ENCODE peak calls at places on chromosomes 11 and 22, in four cellular contexts. O is GM12878, A is HCT116, L is progenitor cell of endocrine pancreas. R is an unnamed sample.

GRCh38 chr11:67300756-67301312 is 2.5 kb upstream of the SSH3 start:
- DNase-seq in L (no peak), A (no peak), O (no peak), R (no peak)

GRCh38 chr11:396511-396947 is 2.5 kb downstream of the PKP3 start:
- DNase-seq in A (no peak), O (no peak), L (no peak), R (no peak)

GRCh38 chr11:114989536-114989935 is 311.2 kb downstream of the NXPE2 start:
- DNase-seq in O (no peak), L (no peak), A (no peak), R (no peak)

GRCh38 chr11:57397394-57397990 is 7.0 kb upstream of the PRG2 start:
- DNase-seq in L (no peak), A (no peak), O (no peak), R (no peak)

GRCh38 chr11:46345131-46345597 is 2.1 kb upstream of the DGKZ start:
- DNase-seq in L (no peak), A (no peak), O (no peak), R (peak; percentile 49)

GRCh38 chr11:132969892-132970291 is 562.4 kb downstream of the OPCML start:
- DNase-seq in A (no peak), L (no peak), O (no peak), R (no peak)

GRCh38 chr22:36136475-36136874 is 24.1 kb downstream of the APOL3 start:
- DNase-seq in O (no peak), A (no peak), L (no peak), R (peak; percentile 30)

GRCh38 chr11:86798988-86799387 is 1.4 kb upstream of the PRSS23 start:
- DNase-seq in L (no peak), A (no peak), O (no peak), R (peak; percentile 20)

GRCh38 chr11:8531982-8532381 is 62.0 kb downstream of the STK33 start:
- DNase-seq in O (no peak), L (no peak), A (no peak), R (no peak)

GRCh38 chr22:37843746-37844089 is 416 bp downstream of the ANKRD54 start:
- DNase-seq in L (peak; percentile 56), A (no peak), O (no peak), R (peak; percentile 17)

GRCh38 chr11:72352859-72353551 is 81.3 kb downstream of the CLPB start:
- DNase-seq in L (no peak), A (no peak), O (peak; percentile 47), R (no peak)

GRCh38 chr11:63369971-63370588 is 495 bp downstream of the SLC22A9 start:
- DNase-seq in A (no peak), L (no peak), O (no peak), R (no peak)

GRCh38 chr22:49201046-49201970 is 626.4 kb downstream of the BRD1 start:
- DNase-seq in A (no peak), O (no peak), L (peak; percentile 7), R (no peak)

GRCh38 chr22:44625981-44626687 is 75.9 kb upstream of the PRR5 start:
- DNase-seq in L (peak; percentile 74), A (peak; percentile 38), O (peak; percentile 15), R (peak; percentile 67)

GRCh38 chr11:37504066-37504611 is 906.1 kb upstream of the RAG2 start:
- DNase-seq in L (no peak), O (peak; percentile 78), A (no peak), R (peak; percentile 89)

GRCh38 chr22:28344893-28345292 is 334.7 kb downstream of the TTC28 start:
- DNase-seq in L (no peak), O (no peak), A (no peak), R (no peak)

GRCh38 chr11:134751161-134751560 is 339.1 kb upstream of the B3GAT1 start:
- DNase-seq in O (no peak), A (no peak), L (peak; percentile 7), R (no peak)

GRCh38 chr11:86692317-86692716 is 19.9 kb upstream of the ME3 start:
- DNase-seq in O (no peak), L (no peak), A (no peak), R (no peak)

GRCh38 chr11:102730036-102730815 is 5.5 kb upstream of the MMP8 start:
- DNase-seq in L (no peak), A (no peak), O (no peak), R (no peak)

GRCh38 chr11:66081505-66081904 is 11.4 kb downstream of the PACS1 start:
- DNase-seq in O (no peak), A (no peak), L (no peak), R (peak; percentile 62)

GRCh38 chr11:108302121-108302785 is 79.4 kb downstream of the ATM start:
- DNase-seq in O (no peak), L (no peak), A (no peak), R (peak; percentile 33)

GRCh38 chr11:2463766-2464277 is 19.0 kb downstream of the KCNQ1 start:
- DNase-seq in L (no peak), A (no peak), O (no peak), R (no peak)

GRCh38 chr22:30890689-30891442 is 77.7 kb downstream of the MORC2 start:
- DNase-seq in O (no peak), L (peak; percentile 51), A (peak; percentile 10), R (peak; percentile 57)

GRCh38 chr11:113193894-113194293 is 120.5 kb upstream of the TTC12 start:
- DNase-seq in L (no peak), A (no peak), O (peak; percentile 11), R (no peak)

GRCh38 chr11:68840661-68841653 is 759 bp downstream of the CPT1A start:
- DNase-seq in L (peak; percentile 25), A (no peak), O (no peak), R (peak; percentile 50)

GRCh38 chr22:50604623-50605348 is 4.2 kb downstream of the MAPK8IP2 start:
- DNase-seq in A (no peak), O (no peak), L (no peak), R (no peak)

GRCh38 chr22:50606561-50607365 is 6.2 kb downstream of the MAPK8IP2 start:
- DNase-seq in L (no peak), O (no peak), A (no peak), R (no peak)

GRCh38 chr22:50607366-50608020 is 6.9 kb downstream of the MAPK8IP2 start:
- DNase-seq in O (no peak), A (no peak), L (no peak), R (no peak)

GRCh38 chr22:50605349-50606074 is 4.9 kb downstream of the MAPK8IP2 start:
- DNase-seq in A (no peak), O (no peak), L (no peak), R (no peak)

DNA sequence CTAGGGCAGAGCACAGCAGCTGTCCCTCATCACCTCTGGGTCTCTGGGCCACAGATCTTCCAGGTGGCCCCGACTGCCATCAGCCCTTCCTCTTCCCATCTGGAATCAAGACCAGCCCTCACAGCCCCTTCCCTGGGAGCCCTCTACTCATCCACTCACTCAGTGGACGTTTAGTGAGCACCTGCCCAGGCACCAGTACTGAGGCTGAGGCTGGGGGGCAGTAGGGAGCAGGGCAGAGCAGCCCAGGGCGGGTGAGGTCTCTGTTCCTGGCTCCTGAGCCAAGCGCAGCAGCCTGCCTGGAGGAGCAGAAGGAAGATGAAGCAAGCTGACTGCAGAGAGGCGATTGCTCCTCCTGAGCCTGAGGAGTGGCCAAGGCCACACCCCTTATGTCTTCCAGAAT is 5.5 kb downstream of the MAPK8IP2 start:
- DNase-seq in O (no peak), L (no peak), A (no peak), R (no peak)
- TF ChIP-seq CTCF in O (no peak), L (no peak), A (peak; percentile 26), R (no peak)

GRCh38 chr11:93547028-93547427 is 3.8 kb upstream of the SMCO4 start:
- DNase-seq in O (no peak), L (no peak), A (no peak), R (no peak)
- TF ChIP-seq CTCF in O (no peak), L (no peak), A (no peak), R (no peak)

GRCh38 chr11:61629082-61629481 is 48.2 kb upstream of the SYT7 start:
- DNase-seq in L (no peak), A (no peak), O (no peak), R (no peak)

GRCh38 chr11:61627831-61628753 is 47.2 kb upstream of the SYT7 start:
- DNase-seq in O (no peak), A (peak; percentile 45), L (peak; percentile 54), R (peak; percentile 75)

GRCh38 chr11:61626580-61627380 is 45.9 kb upstream of the SYT7 start:
- DNase-seq in O (no peak), L (peak; percentile 52), A (no peak), R (no peak)

GRCh38 chr11:61621917-61622585 is 41.2 kb upstream of the SYT7 start:
- DNase-seq in L (no peak), A (no peak), O (no peak), R (no peak)

GRCh38 chr11:61625525-61625924 is 44.6 kb upstream of the SYT7 start:
- DNase-seq in A (no peak), O (no peak), L (no peak), R (no peak)
- TF ChIP-seq CTCF in A (no peak), O (no peak), L (no peak), R (no peak)

DNA sequence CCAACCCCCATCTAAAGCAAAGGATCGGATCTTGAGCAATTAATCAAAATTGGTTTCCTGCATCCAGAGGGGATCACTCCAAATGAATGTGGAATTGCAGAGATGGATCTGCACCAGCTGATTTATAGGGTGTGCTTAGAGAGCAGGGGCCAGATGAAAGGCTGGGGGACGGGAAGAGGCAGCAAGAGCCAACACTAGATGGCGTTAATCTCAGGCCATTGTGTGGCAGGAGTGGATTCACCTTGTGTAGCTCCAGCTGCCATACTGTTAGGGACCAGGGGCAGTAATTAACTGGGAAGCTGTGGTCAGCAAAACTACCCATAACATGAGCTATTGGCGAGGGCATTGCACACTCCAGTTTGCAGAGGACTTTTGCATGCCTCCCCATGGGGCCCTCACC is 35.6 kb downstream of the SERPINH1 start:
- DNase-seq in A (peak; percentile 36), O (no peak), L (no peak), R (peak; percentile 60)
- TF ChIP-seq CTCF in A (peak; percentile 87), O (peak; percentile 64), L (peak; percentile 63), R (peak; percentile 32)

GRCh38 chr11:126919147-126919823 is 81.3 kb downstream of the KIRREL3 start:
- DNase-seq in L (no peak), A (no peak), O (peak; percentile 15), R (no peak)

GRCh38 chr11:126917531-126918204 is 82.9 kb downstream of the KIRREL3 start:
- DNase-seq in L (no peak), O (peak; percentile 65), A (no peak), R (peak; percentile 63)

GRCh38 chr11:126918556-126918955 is 82.0 kb downstream of the KIRREL3 start:
- DNase-seq in L (no peak), A (no peak), O (no peak), R (no peak)

GRCh38 chr11:126924381-126924780 is 76.2 kb downstream of the KIRREL3 start:
- DNase-seq in O (no peak), A (no peak), L (no peak), R (no peak)

GRCh38 chr11:126920833-126921232 is 79.7 kb downstream of the KIRREL3 start:
- DNase-seq in O (no peak), A (no peak), L (no peak), R (no peak)
- TF ChIP-seq CTCF in O (no peak), A (no peak), L (no peak), R (no peak)

R was measured in MCF 10A.